ENCODE peak calls at places on chromosome 6, in nine cellular contexts. T is heart left ventricle, H is right lobe of liver, Y is transverse colon, D is esophagus muscularis mucosa, R is IMR-90, I is body of pancreas, L is uterus, Q is spleen. U is an unnamed sample.

GRCh38 chr6:170057034-170057734 is 233.7 kb downstream of the DLL1 start:
- DNase-seq in Q (peak), R (no peak), D (no peak), L (no peak), T (no peak), I (peak), Y (peak), H (peak), U (no peak)

GRCh38 chr6:81241717-81242116 is 510.8 kb downstream of the TENT5A start:
- DNase-seq in T (no peak), Y (no peak), H (no peak), R (peak), Q (no peak), I (no peak), D (no peak), L (no peak), U (no peak)

GRCh38 chr6:74117113-74117512 is 421.1 kb downstream of the CD109 start:
- DNase-seq in D (no peak), T (no peak), I (no peak), Y (no peak), H (no peak), Q (no peak), L (no peak), R (peak), U (no peak)

GRCh38 chr6:14671261-14671681 is 553.7 kb downstream of the CD83 start:
- DNase-seq in L (no peak), T (peak), R (peak), I (no peak), Y (no peak), D (no peak), Q (no peak), H (no peak), U (no peak)

GRCh38 chr6:3314621-3315020 is 55.9 kb downstream of the PSMG4 start:
- DNase-seq in Q (peak), R (no peak), Y (no peak), I (no peak), T (no peak), D (no peak), L (peak), H (no peak), U (no peak)

GRCh38 chr6:85372188-85372914 is 77.5 kb upstream of the NT5E start:
- DNase-seq in R (no peak), I (no peak), T (no peak), Y (no peak), H (no peak), L (no peak), Q (no peak), D (no peak), U (no peak)

GRCh38 chr6:112701201-112701600 is 354.1 kb downstream of the RFPL4B start:
- DNase-seq in T (no peak), I (no peak), D (no peak), Q (no peak), L (no peak), Y (no peak), H (no peak), R (peak), U (no peak)

GRCh38 chr6:30206799-30207618 is 6.2 kb downstream of the TRIM26 start:
- DNase-seq in I (no peak), R (peak), T (no peak), D (no peak), H (peak), Q (no peak), Y (peak), L (peak), U (peak)

GRCh38 chr6:20969551-20969950 is 435.3 kb downstream of the CDKAL1 start:
- DNase-seq in H (no peak), T (no peak), I (no peak), L (no peak), D (no peak), Q (no peak), Y (no peak), R (no peak), U (no peak)

GRCh38 chr6:53188840-53189232 is 40.2 kb upstream of the GCM1 start:
- DNase-seq in R (no peak), T (no peak), Y (no peak), H (no peak), L (no peak), D (no peak), I (no peak), Q (no peak), U (no peak)
- H3K4me3 ChIP-seq in R (no peak), T (no peak), Y (no peak), H (no peak), L (no peak), D (no peak), I (no peak), Q (no peak), U (no peak)

DNA sequence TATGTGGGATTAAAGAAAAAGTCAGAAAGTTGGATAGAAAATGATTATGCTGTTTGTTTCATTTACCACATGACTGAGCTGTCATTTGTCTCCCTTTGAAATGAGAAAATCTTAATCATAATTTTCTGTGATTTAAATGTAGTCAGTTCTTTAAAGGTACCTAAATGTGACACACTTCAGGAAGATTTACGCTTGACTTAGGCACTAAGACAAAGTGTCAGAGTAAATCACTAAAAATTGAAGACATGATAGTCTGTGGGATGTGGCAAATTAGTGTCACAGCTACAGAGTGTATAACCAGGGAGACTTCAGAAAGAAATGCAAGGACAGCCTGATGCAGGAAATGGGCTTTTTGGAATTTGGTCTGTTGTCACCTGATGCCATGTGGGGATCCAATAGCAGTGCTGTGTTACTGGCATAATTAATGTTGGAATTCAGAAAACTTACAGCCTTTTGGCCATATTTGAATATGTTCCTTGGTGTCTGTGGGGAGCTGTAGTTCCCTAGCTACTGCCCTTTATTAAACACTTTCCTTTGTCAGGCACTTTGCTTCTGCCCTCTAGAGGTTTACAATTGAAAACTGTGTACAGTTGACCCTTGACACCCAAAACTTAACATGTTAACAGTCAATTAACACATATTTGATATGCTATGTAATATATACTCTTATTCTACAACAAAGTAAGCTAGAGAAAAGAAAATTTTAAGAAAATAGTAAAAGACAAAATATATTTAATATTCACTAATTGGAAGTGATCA is 493.8 kb downstream of the UTRN start:
- DNase-seq in R (no peak), I (no peak), T (no peak), Q (no peak), Y (no peak), H (no peak), D (no peak), L (no peak), U (no peak)
- TF ChIP-seq CTCF in R (no peak), I (peak), T (no peak), Q (no peak), Y (peak), H (peak), D (no peak), L (no peak), U (no peak)

DNA sequence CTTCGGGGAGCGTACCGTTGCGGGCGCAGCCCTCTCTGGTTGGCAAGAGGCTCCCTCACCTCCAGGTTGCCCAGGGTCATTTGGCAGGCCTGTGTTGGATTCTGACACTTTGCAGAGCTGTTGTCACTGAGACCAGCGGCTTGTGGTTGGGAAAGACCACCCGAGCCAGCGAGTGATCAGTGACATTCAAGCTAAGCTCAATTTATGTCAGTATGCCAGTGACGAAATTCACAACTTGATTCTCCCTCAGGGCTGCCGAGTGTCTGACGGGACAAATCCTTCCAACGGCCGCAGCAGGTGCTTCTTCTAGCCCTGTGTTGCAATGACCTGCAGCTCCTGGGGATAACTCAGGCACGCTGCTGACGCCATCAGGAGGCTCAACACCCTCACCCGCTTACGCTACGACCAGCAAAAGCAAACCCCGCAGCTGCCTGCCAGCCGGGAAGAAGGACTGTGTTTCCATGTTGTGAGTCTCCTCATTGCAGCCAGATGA is 16.9 kb upstream of the SLC22A2 start:
- DNase-seq in I (no peak), H (peak), Y (no peak), L (no peak), T (no peak), R (no peak), Q (no peak), D (peak), U (no peak)
- TF ChIP-seq POLR2A in I (no peak), H (no peak), Y (no peak), L (no peak), T (no peak), R (no peak), Q (no peak), D (no peak), U (no peak)

DNA sequence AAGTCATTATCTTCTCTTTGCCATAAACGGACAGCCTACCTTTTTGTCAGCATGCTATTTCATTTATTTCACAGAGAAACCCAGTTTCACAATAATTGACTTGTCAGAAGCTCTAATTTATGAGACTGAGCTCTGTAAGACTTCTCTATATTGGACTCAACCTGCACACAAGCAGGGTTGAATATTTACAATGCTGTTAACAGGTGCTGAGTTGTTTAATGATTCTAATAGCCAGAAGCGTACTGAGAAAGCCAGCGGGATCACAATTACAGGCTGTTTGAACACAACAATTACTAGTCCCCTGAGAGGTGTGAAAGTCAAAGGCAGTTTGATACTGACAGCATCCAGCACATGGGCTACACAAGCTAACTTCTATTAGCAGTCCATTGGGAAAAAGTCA is 128.2 kb upstream of the SIM1 start:
- DNase-seq in H (no peak), I (no peak), Q (no peak), L (no peak), D (no peak), T (no peak), R (no peak), Y (no peak), U (no peak)
- H3K4me3 ChIP-seq in H (no peak), I (no peak), Q (no peak), L (no peak), D (no peak), T (no peak), R (no peak), Y (no peak), U (no peak)

GRCh38 chr6:106617857-106618256 is 11.4 kb downstream of the RTN4IP1 start:
- DNase-seq in H (no peak), Q (no peak), Y (no peak), T (no peak), R (no peak), L (no peak), I (no peak), D (no peak), U (no peak)
- TF ChIP-seq CTCF in H (no peak), Q (no peak), Y (no peak), T (no peak), R (no peak), L (no peak), I (no peak), D (no peak), U (no peak)

GRCh38 chr6:125812394-125813231 is 21.9 kb downstream of the NCOA7 start:
- DNase-seq in D (no peak), I (no peak), Q (no peak), T (no peak), H (no peak), L (no peak), Y (no peak), R (peak), U (no peak)
- TF ChIP-seq POLR2A in D (no peak), I (no peak), Q (no peak), T (no peak), H (no peak), L (no peak), Y (no peak), R (no peak), U (no peak)

GRCh38 chr6:56742122-56742791 is 99.6 kb upstream of the DST start:
- DNase-seq in I (no peak), T (no peak), R (peak), L (no peak), Y (no peak), H (no peak), Q (no peak), D (no peak), U (no peak)

GRCh38 chr6:56739836-56740815 is 97.4 kb upstream of the DST start:
- DNase-seq in D (no peak), Y (no peak), I (no peak), T (no peak), Q (no peak), H (no peak), L (no peak), R (no peak), U (no peak)

GRCh38 chr6:56744528-56744927 is 101.8 kb upstream of the DST start:
- DNase-seq in I (no peak), Q (no peak), R (no peak), L (no peak), T (no peak), Y (no peak), D (no peak), H (no peak), U (no peak)

GRCh38 chr6:56745081-56745480 is 102.4 kb upstream of the DST start:
- DNase-seq in R (no peak), Q (no peak), I (no peak), Y (no peak), T (no peak), L (no peak), D (no peak), H (no peak), U (no peak)

DNA sequence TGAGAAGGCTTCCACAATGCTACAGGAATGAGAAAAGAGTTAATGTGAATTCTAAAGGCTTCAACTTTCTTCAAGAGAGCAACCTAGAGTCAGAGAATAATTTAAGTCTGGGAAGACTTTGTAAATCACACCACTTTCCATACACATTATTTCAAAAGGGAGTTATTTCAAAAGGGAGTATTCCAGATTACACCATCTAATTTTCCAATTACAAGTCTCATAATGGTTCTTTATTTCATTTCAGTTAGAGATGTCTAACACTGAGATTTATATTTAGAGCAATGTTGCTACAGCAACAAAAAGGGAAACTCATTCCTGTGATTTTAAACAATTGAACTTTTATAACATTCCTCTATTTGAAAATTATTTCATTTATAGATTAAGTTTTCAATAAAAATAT is 98.8 kb upstream of the DST start:
- DNase-seq in D (no peak), H (no peak), L (no peak), R (no peak), Y (no peak), Q (no peak), T (no peak), I (no peak), U (no peak)
- H3K4me3 ChIP-seq in D (peak), H (peak), L (no peak), R (no peak), Y (no peak), Q (no peak), T (no peak), I (no peak), U (no peak)

U was measured in lower leg skin.